ENCODE peak calls at places on chromosomes 12 and 14, in ten cellular contexts. One of them, this sample, is unnamed. For H3K27me3, the result is how much of the 10 kb centered on the place peaks cover.

GRCh38 chr12:117277875-117278274 is 83.6 kb downstream of the NOS1 start:
- DNase-seq in astrocyte: no peak
- DNase-seq in GM23248: no peak
- DNase-seq in lung: no peak
- DNase-seq in uterus: no peak
- DNase-seq in CD4-positive, CD25-positive, alpha-beta regulatory T cell: no peak
- DNase-seq in transverse colon: no peak
- DNase-seq in mesenchymal stem cell: no peak
- DNase-seq in tibial artery: no peak
- DNase-seq in AG04450: no peak
- DNase-seq in this sample: no peak

GRCh38 chr14:49975799-49976198 is 82.9 kb downstream of the ARF6 start:
- DNase-seq in astrocyte: no peak
- DNase-seq in GM23248: no peak
- DNase-seq in lung: no peak
- DNase-seq in uterus: no peak
- DNase-seq in CD4-positive, CD25-positive, alpha-beta regulatory T cell: no peak
- DNase-seq in transverse colon: peak
- DNase-seq in mesenchymal stem cell: no peak
- DNase-seq in tibial artery: no peak
- DNase-seq in AG04450: no peak
- DNase-seq in this sample: no peak

GRCh38 chr12:89793946-89794345 is 85.3 kb upstream of the ATP2B1 start:
- DNase-seq in astrocyte: no peak
- DNase-seq in GM23248: no peak
- DNase-seq in lung: no peak
- DNase-seq in uterus: no peak
- DNase-seq in CD4-positive, CD25-positive, alpha-beta regulatory T cell: no peak
- DNase-seq in transverse colon: no peak
- DNase-seq in mesenchymal stem cell: no peak
- DNase-seq in tibial artery: no peak
- DNase-seq in AG04450: no peak
- DNase-seq in this sample: no peak

GRCh38 chr12:92055877-92056276 is 89.8 kb downstream of the BTG1 start:
- DNase-seq in astrocyte: no peak
- DNase-seq in GM23248: no peak
- DNase-seq in lung: no peak
- DNase-seq in uterus: no peak
- DNase-seq in CD4-positive, CD25-positive, alpha-beta regulatory T cell: peak
- DNase-seq in transverse colon: peak
- DNase-seq in mesenchymal stem cell: no peak
- DNase-seq in tibial artery: no peak
- DNase-seq in AG04450: no peak
- DNase-seq in this sample: peak

GRCh38 chr14:100285021-100285912 is 21.0 kb downstream of the SLC25A29 start:
- DNase-seq in astrocyte: no peak
- DNase-seq in GM23248: peak
- DNase-seq in lung: peak
- DNase-seq in uterus: peak
- DNase-seq in CD4-positive, CD25-positive, alpha-beta regulatory T cell: peak
- DNase-seq in transverse colon: peak
- DNase-seq in mesenchymal stem cell: peak
- DNase-seq in tibial artery: no peak
- DNase-seq in AG04450: no peak
- DNase-seq in this sample: peak

GRCh38 chr12:90211017-90211416 is 502.4 kb upstream of the ATP2B1 start:
- DNase-seq in astrocyte: peak
- DNase-seq in GM23248: peak
- DNase-seq in lung: no peak
- DNase-seq in uterus: no peak
- DNase-seq in CD4-positive, CD25-positive, alpha-beta regulatory T cell: no peak
- DNase-seq in transverse colon: no peak
- DNase-seq in mesenchymal stem cell: peak
- DNase-seq in tibial artery: no peak
- DNase-seq in AG04450: no peak
- DNase-seq in this sample: peak

GRCh38 chr12:46442239-46442638 is 69.7 kb upstream of the SLC38A2 start:
- DNase-seq in astrocyte: peak
- DNase-seq in GM23248: peak
- DNase-seq in lung: no peak
- DNase-seq in uterus: no peak
- DNase-seq in CD4-positive, CD25-positive, alpha-beta regulatory T cell: no peak
- DNase-seq in transverse colon: no peak
- DNase-seq in mesenchymal stem cell: peak
- DNase-seq in tibial artery: no peak
- DNase-seq in AG04450: no peak
- DNase-seq in this sample: peak

GRCh38 chr12:110993425-110993824 is 73.0 kb upstream of the MYL2 start:
- DNase-seq in astrocyte: no peak
- DNase-seq in GM23248: no peak
- DNase-seq in lung: no peak
- DNase-seq in uterus: no peak
- DNase-seq in CD4-positive, CD25-positive, alpha-beta regulatory T cell: no peak
- DNase-seq in transverse colon: no peak
- DNase-seq in mesenchymal stem cell: no peak
- DNase-seq in tibial artery: no peak
- DNase-seq in AG04450: no peak
- DNase-seq in this sample: no peak

GRCh38 chr14:35121026-35121886 is 534 bp downstream of the PPP2R3C start:
- DNase-seq in astrocyte: no peak
- DNase-seq in GM23248: peak
- DNase-seq in lung: no peak
- DNase-seq in uterus: no peak
- DNase-seq in CD4-positive, CD25-positive, alpha-beta regulatory T cell: no peak
- DNase-seq in transverse colon: peak
- DNase-seq in mesenchymal stem cell: peak
- DNase-seq in tibial artery: peak
- DNase-seq in AG04450: no peak
- DNase-seq in this sample: no peak

GRCh38 chr14:50520947-50521815 is 11.2 kb downstream of the MAP4K5 start:
- DNase-seq in astrocyte: peak
- DNase-seq in GM23248: peak
- DNase-seq in lung: no peak
- DNase-seq in uterus: no peak
- DNase-seq in CD4-positive, CD25-positive, alpha-beta regulatory T cell: no peak
- DNase-seq in transverse colon: peak
- DNase-seq in mesenchymal stem cell: peak
- DNase-seq in tibial artery: peak
- DNase-seq in AG04450: peak
- DNase-seq in this sample: peak

GRCh38 chr14:75363156-75363555 is 64.7 kb upstream of the JDP2 start:
- DNase-seq in astrocyte: no peak
- DNase-seq in GM23248: no peak
- DNase-seq in lung: no peak
- DNase-seq in uterus: no peak
- DNase-seq in CD4-positive, CD25-positive, alpha-beta regulatory T cell: no peak
- DNase-seq in transverse colon: no peak
- DNase-seq in mesenchymal stem cell: no peak
- DNase-seq in tibial artery: no peak
- DNase-seq in AG04450: no peak
- DNase-seq in this sample: no peak

GRCh38 chr14:75361751-75362433 is 65.9 kb upstream of the JDP2 start:
- DNase-seq in astrocyte: no peak
- DNase-seq in GM23248: peak
- DNase-seq in lung: no peak
- DNase-seq in uterus: peak
- DNase-seq in CD4-positive, CD25-positive, alpha-beta regulatory T cell: no peak
- DNase-seq in transverse colon: no peak
- DNase-seq in mesenchymal stem cell: no peak
- DNase-seq in tibial artery: peak
- DNase-seq in AG04450: no peak
- DNase-seq in this sample: no peak

GRCh38 chr14:75369506-75369905 is 58.3 kb upstream of the JDP2 start:
- DNase-seq in astrocyte: no peak
- DNase-seq in GM23248: peak
- DNase-seq in lung: no peak
- DNase-seq in uterus: no peak
- DNase-seq in CD4-positive, CD25-positive, alpha-beta regulatory T cell: no peak
- DNase-seq in transverse colon: no peak
- DNase-seq in mesenchymal stem cell: no peak
- DNase-seq in tibial artery: no peak
- DNase-seq in AG04450: no peak
- DNase-seq in this sample: no peak

GRCh38 chr14:75359098-75359497 is 68.7 kb upstream of the JDP2 start:
- DNase-seq in astrocyte: no peak
- DNase-seq in GM23248: no peak
- DNase-seq in lung: no peak
- DNase-seq in uterus: no peak
- DNase-seq in CD4-positive, CD25-positive, alpha-beta regulatory T cell: no peak
- DNase-seq in transverse colon: no peak
- DNase-seq in mesenchymal stem cell: no peak
- DNase-seq in tibial artery: no peak
- DNase-seq in AG04450: no peak
- DNase-seq in this sample: no peak

DNA sequence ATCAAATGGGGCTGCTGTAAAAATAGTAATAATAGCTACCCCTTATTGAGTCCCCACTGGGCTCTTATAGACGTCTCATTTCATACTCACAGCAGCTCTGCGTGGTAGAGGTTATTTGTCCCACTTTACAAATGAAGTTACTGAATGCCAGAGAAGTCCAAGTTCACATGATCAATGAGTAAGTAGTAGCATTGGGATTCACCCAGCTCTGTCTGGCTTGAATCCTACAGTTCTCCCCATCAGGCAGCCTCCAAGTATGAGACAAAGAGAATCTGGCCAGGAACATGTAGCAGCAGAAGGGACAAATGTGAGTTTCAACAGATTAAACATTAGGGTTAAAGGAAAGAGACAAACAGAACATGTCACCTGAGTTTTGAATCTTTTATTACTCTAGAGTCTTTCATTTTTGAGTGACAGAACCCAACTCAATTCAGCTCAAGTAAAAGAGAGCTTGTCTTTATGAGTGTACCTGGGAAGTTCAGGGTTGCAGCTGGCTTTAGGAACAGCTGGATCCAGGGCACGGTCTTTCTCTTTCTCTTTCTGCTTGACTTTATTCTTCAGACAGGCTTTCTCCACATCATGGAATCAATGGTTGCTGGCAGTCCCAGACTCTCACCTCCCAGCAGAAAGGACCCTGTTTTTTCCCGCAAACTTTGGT is 64.1 kb upstream of the JDP2 start:
- DNase-seq in astrocyte: no peak
- DNase-seq in GM23248: peak
- DNase-seq in lung: no peak
- DNase-seq in uterus: no peak
- DNase-seq in CD4-positive, CD25-positive, alpha-beta regulatory T cell: no peak
- DNase-seq in transverse colon: no peak
- DNase-seq in mesenchymal stem cell: no peak
- DNase-seq in tibial artery: peak
- DNase-seq in AG04450: no peak
- DNase-seq in this sample: no peak
- H3K27me3 ChIP-seq in astrocyte: under half
- H3K27me3 ChIP-seq in GM23248: under half
- H3K27me3 ChIP-seq in lung: under half
- H3K27me3 ChIP-seq in uterus: under half
- H3K27me3 ChIP-seq in CD4-positive, CD25-positive, alpha-beta regulatory T cell: under half
- H3K27me3 ChIP-seq in transverse colon: under half
- H3K27me3 ChIP-seq in mesenchymal stem cell: half or more
- H3K27me3 ChIP-seq in tibial artery: under half
- H3K27me3 ChIP-seq in AG04450: under half
- H3K27me3 ChIP-seq in this sample: under half

GRCh38 chr12:27762757-27763156 is 17.3 kb upstream of the KLHL42 start:
- DNase-seq in astrocyte: no peak
- DNase-seq in GM23248: no peak
- DNase-seq in lung: no peak
- DNase-seq in uterus: no peak
- DNase-seq in CD4-positive, CD25-positive, alpha-beta regulatory T cell: no peak
- DNase-seq in transverse colon: no peak
- DNase-seq in mesenchymal stem cell: no peak
- DNase-seq in tibial artery: no peak
- DNase-seq in AG04450: no peak
- DNase-seq in this sample: no peak
- H3K4me3 ChIP-seq in astrocyte: no peak
- H3K4me3 ChIP-seq in GM23248: no peak
- H3K4me3 ChIP-seq in lung: no peak
- H3K4me3 ChIP-seq in uterus: no peak
- H3K4me3 ChIP-seq in CD4-positive, CD25-positive, alpha-beta regulatory T cell: no peak
- H3K4me3 ChIP-seq in transverse colon: no peak
- H3K4me3 ChIP-seq in mesenchymal stem cell: no peak
- H3K4me3 ChIP-seq in tibial artery: no peak
- H3K4me3 ChIP-seq in AG04450: no peak
- H3K4me3 ChIP-seq in this sample: no peak

GRCh38 chr12:129200576-129200975 is 347.3 kb downstream of the GLT1D1 start:
- DNase-seq in astrocyte: no peak
- DNase-seq in GM23248: no peak
- DNase-seq in lung: no peak
- DNase-seq in uterus: no peak
- DNase-seq in CD4-positive, CD25-positive, alpha-beta regulatory T cell: no peak
- DNase-seq in transverse colon: no peak
- DNase-seq in mesenchymal stem cell: no peak
- DNase-seq in tibial artery: no peak
- DNase-seq in AG04450: no peak
- DNase-seq in this sample: no peak

GRCh38 chr12:129201029-129201428 is 347.8 kb downstream of the GLT1D1 start:
- DNase-seq in astrocyte: no peak
- DNase-seq in GM23248: no peak
- DNase-seq in lung: no peak
- DNase-seq in uterus: no peak
- DNase-seq in CD4-positive, CD25-positive, alpha-beta regulatory T cell: no peak
- DNase-seq in transverse colon: no peak
- DNase-seq in mesenchymal stem cell: no peak
- DNase-seq in tibial artery: no peak
- DNase-seq in AG04450: no peak
- DNase-seq in this sample: no peak

GRCh38 chr12:129195081-129195480 is 341.8 kb downstream of the GLT1D1 start:
- DNase-seq in astrocyte: no peak
- DNase-seq in GM23248: no peak
- DNase-seq in lung: no peak
- DNase-seq in uterus: no peak
- DNase-seq in CD4-positive, CD25-positive, alpha-beta regulatory T cell: no peak
- DNase-seq in transverse colon: no peak
- DNase-seq in mesenchymal stem cell: no peak
- DNase-seq in tibial artery: no peak
- DNase-seq in AG04450: no peak
- DNase-seq in this sample: no peak

GRCh38 chr12:129193263-129193871 is 340.1 kb downstream of the GLT1D1 start:
- DNase-seq in astrocyte: no peak
- DNase-seq in GM23248: no peak
- DNase-seq in lung: no peak
- DNase-seq in uterus: no peak
- DNase-seq in CD4-positive, CD25-positive, alpha-beta regulatory T cell: no peak
- DNase-seq in transverse colon: peak
- DNase-seq in mesenchymal stem cell: no peak
- DNase-seq in tibial artery: no peak
- DNase-seq in AG04450: no peak
- DNase-seq in this sample: no peak

GRCh38 chr12:129196927-129197326 is 343.6 kb downstream of the GLT1D1 start:
- DNase-seq in astrocyte: no peak
- DNase-seq in GM23248: no peak
- DNase-seq in lung: no peak
- DNase-seq in uterus: no peak
- DNase-seq in CD4-positive, CD25-positive, alpha-beta regulatory T cell: no peak
- DNase-seq in transverse colon: peak
- DNase-seq in mesenchymal stem cell: no peak
- DNase-seq in tibial artery: no peak
- DNase-seq in AG04450: no peak
- DNase-seq in this sample: no peak
- H3K27ac ChIP-seq in astrocyte: no peak
- H3K27ac ChIP-seq in GM23248: no peak
- H3K27ac ChIP-seq in lung: no peak
- H3K27ac ChIP-seq in uterus: no peak
- H3K27ac ChIP-seq in CD4-positive, CD25-positive, alpha-beta regulatory T cell: no peak
- H3K27ac ChIP-seq in transverse colon: no peak
- H3K27ac ChIP-seq in mesenchymal stem cell: no peak
- H3K27ac ChIP-seq in tibial artery: no peak
- H3K27ac ChIP-seq in AG04450: no peak
- H3K27ac ChIP-seq in this sample: no peak

GRCh38 chr12:114685869-114686268 is 1.9 kb upstream of the TBX3 start:
- DNase-seq in astrocyte: no peak
- DNase-seq in GM23248: no peak
- DNase-seq in lung: no peak
- DNase-seq in uterus: no peak
- DNase-seq in CD4-positive, CD25-positive, alpha-beta regulatory T cell: no peak
- DNase-seq in transverse colon: no peak
- DNase-seq in mesenchymal stem cell: no peak
- DNase-seq in tibial artery: no peak
- DNase-seq in AG04450: no peak
- DNase-seq in this sample: no peak
- H3K27me3 ChIP-seq in astrocyte: under half
- H3K27me3 ChIP-seq in GM23248: under half
- H3K27me3 ChIP-seq in lung: under half
- H3K27me3 ChIP-seq in uterus: under half
- H3K27me3 ChIP-seq in CD4-positive, CD25-positive, alpha-beta regulatory T cell: under half
- H3K27me3 ChIP-seq in transverse colon: half or more
- H3K27me3 ChIP-seq in mesenchymal stem cell: half or more
- H3K27me3 ChIP-seq in tibial artery: under half
- H3K27me3 ChIP-seq in AG04450: under half
- H3K27me3 ChIP-seq in this sample: under half